ENCODE peak calls at places on chromosome 21, in six cellular contexts. One of them, this sample, is unnamed.

GRCh38 chr21:36647279-36648093 is 51.4 kb upstream of the SIM2 start:
- DNase-seq in neural progenitor cell: peak; percentile 45
- DNase-seq in mammary epithelial cell: no peak
- DNase-seq in H9: peak; percentile 57
- DNase-seq in K562: no peak
- DNase-seq in GM23248: no peak
- DNase-seq in this sample: peak; percentile 65

GRCh38 chr21:28333455-28334108 is 659.1 kb downstream of the LTN1 start:
- DNase-seq in H9: no peak
- DNase-seq in GM23248: peak; percentile 69
- DNase-seq in mammary epithelial cell: peak; percentile 14
- DNase-seq in K562: no peak
- DNase-seq in neural progenitor cell: no peak
- DNase-seq in this sample: no peak

GRCh38 chr21:36310016-36310415 is 10.0 kb upstream of the MORC3 start:
- DNase-seq in GM23248: no peak
- DNase-seq in mammary epithelial cell: no peak
- DNase-seq in neural progenitor cell: no peak
- DNase-seq in H9: no peak
- DNase-seq in K562: no peak
- DNase-seq in this sample: no peak

GRCh38 chr21:36452281-36452680 is 27.6 kb downstream of the CLDN14 start:
- DNase-seq in H9: no peak
- DNase-seq in K562: no peak
- DNase-seq in mammary epithelial cell: no peak
- DNase-seq in GM23248: no peak
- DNase-seq in neural progenitor cell: no peak
- DNase-seq in this sample: peak; percentile 36

GRCh38 chr21:29726061-29726460 is 213.7 kb downstream of the GRIK1 start:
- DNase-seq in K562: no peak
- DNase-seq in neural progenitor cell: no peak
- DNase-seq in mammary epithelial cell: no peak
- DNase-seq in GM23248: no peak
- DNase-seq in H9: no peak
- DNase-seq in this sample: no peak

GRCh38 chr21:32270748-32271147 is 8.1 kb downstream of the MIS18A start:
- DNase-seq in mammary epithelial cell: no peak
- DNase-seq in neural progenitor cell: no peak
- DNase-seq in H9: no peak
- DNase-seq in GM23248: no peak
- DNase-seq in K562: no peak
- DNase-seq in this sample: no peak

GRCh38 chr21:32392299-32392879 is 423 bp downstream of the URB1 start:
- DNase-seq in K562: no peak
- DNase-seq in H9: no peak
- DNase-seq in GM23248: peak; percentile 51
- DNase-seq in mammary epithelial cell: peak; percentile 24
- DNase-seq in neural progenitor cell: peak; percentile 23
- DNase-seq in this sample: peak; percentile 44

GRCh38 chr21:26028183-26028582 is 142.4 kb downstream of the APP start:
- DNase-seq in H9: no peak
- DNase-seq in mammary epithelial cell: no peak
- DNase-seq in GM23248: no peak
- DNase-seq in K562: no peak
- DNase-seq in neural progenitor cell: no peak
- DNase-seq in this sample: no peak

GRCh38 chr21:28482657-28483056 is 510.0 kb downstream of the LTN1 start:
- DNase-seq in H9: no peak
- DNase-seq in GM23248: no peak
- DNase-seq in neural progenitor cell: no peak
- DNase-seq in mammary epithelial cell: no peak
- DNase-seq in K562: no peak
- DNase-seq in this sample: no peak

GRCh38 chr21:25934771-25935224 is 200.0 kb downstream of the GABPA start:
- DNase-seq in GM23248: peak; percentile 97
- DNase-seq in neural progenitor cell: no peak
- DNase-seq in mammary epithelial cell: peak; percentile 94
- DNase-seq in K562: no peak
- DNase-seq in H9: no peak
- DNase-seq in this sample: peak; percentile 97

GRCh38 chr21:45975017-45975595 is 6.5 kb upstream of the COL6A1 start:
- DNase-seq in neural progenitor cell: peak; percentile 56
- DNase-seq in K562: no peak
- DNase-seq in H9: peak; percentile 69
- DNase-seq in mammary epithelial cell: peak; percentile 16
- DNase-seq in GM23248: peak; percentile 76
- DNase-seq in this sample: no peak

GRCh38 chr21:45972353-45972715 is 9.2 kb upstream of the COL6A1 start:
- DNase-seq in neural progenitor cell: no peak
- DNase-seq in mammary epithelial cell: no peak
- DNase-seq in GM23248: peak; percentile 49
- DNase-seq in H9: no peak
- DNase-seq in K562: no peak
- DNase-seq in this sample: no peak

GRCh38 chr21:45972716-45973474 is 8.7 kb upstream of the COL6A1 start:
- DNase-seq in GM23248: peak; percentile 92
- DNase-seq in neural progenitor cell: peak; percentile 61
- DNase-seq in H9: no peak
- DNase-seq in K562: no peak
- DNase-seq in mammary epithelial cell: no peak
- DNase-seq in this sample: peak; percentile 14

GRCh38 chr21:45974073-45975016 is 7.2 kb upstream of the COL6A1 start:
- DNase-seq in mammary epithelial cell: peak; percentile 28
- DNase-seq in H9: peak; percentile 69
- DNase-seq in K562: peak; percentile 66
- DNase-seq in GM23248: peak; percentile 84
- DNase-seq in neural progenitor cell: peak; percentile 70
- DNase-seq in this sample: peak; percentile 42

GRCh38 chr21:45973475-45974072 is 8.0 kb upstream of the COL6A1 start:
- DNase-seq in mammary epithelial cell: peak; percentile 24
- DNase-seq in neural progenitor cell: peak; percentile 85
- DNase-seq in GM23248: peak; percentile 90
- DNase-seq in H9: peak; percentile 72
- DNase-seq in K562: peak; percentile 82
- DNase-seq in this sample: peak; percentile 77
- H3K27ac ChIP-seq in mammary epithelial cell: no peak overlapping the region
- H3K27ac ChIP-seq in neural progenitor cell: no peak overlapping the region
- H3K27ac ChIP-seq in GM23248: peak overlapping the region; percentile 84
- H3K27ac ChIP-seq in H9: no peak overlapping the region
- H3K27ac ChIP-seq in K562: no peak overlapping the region
- H3K27ac ChIP-seq in this sample: peak overlapping the region; percentile 35

GRCh38 chr21:45876381-45877159 is 105.0 kb upstream of the COL6A1 start:
- DNase-seq in neural progenitor cell: peak; percentile 41
- DNase-seq in H9: no peak
- DNase-seq in K562: no peak
- DNase-seq in GM23248: no peak
- DNase-seq in mammary epithelial cell: no peak
- DNase-seq in this sample: no peak
- H3K9ac ChIP-seq in neural progenitor cell: no peak overlapping the region
- H3K9ac ChIP-seq in H9: no peak overlapping the region
- H3K9ac ChIP-seq in K562: no peak overlapping the region
- H3K9ac ChIP-seq in GM23248: no peak overlapping the region
- H3K9ac ChIP-seq in mammary epithelial cell: no peak overlapping the region
- H3K9ac ChIP-seq in this sample: no peak overlapping the region

GRCh38 chr21:34546556-34546955 is 34.5 kb upstream of the KCNE1 start:
- DNase-seq in K562: no peak
- DNase-seq in mammary epithelial cell: no peak
- DNase-seq in H9: no peak
- DNase-seq in GM23248: no peak
- DNase-seq in neural progenitor cell: no peak
- DNase-seq in this sample: peak; percentile 75
- H2AFZ ChIP-seq in K562: no peak overlapping the region
- H2AFZ ChIP-seq in mammary epithelial cell: no peak overlapping the region
- H2AFZ ChIP-seq in H9: no peak overlapping the region
- H2AFZ ChIP-seq in GM23248: no peak overlapping the region
- H2AFZ ChIP-seq in neural progenitor cell: no peak overlapping the region
- H2AFZ ChIP-seq in this sample: no peak overlapping the region

GRCh38 chr21:14263879-14264278 is 47.9 kb downstream of the RBM11 start:
- DNase-seq in mammary epithelial cell: no peak
- DNase-seq in neural progenitor cell: no peak
- DNase-seq in H9: no peak
- DNase-seq in K562: no peak
- DNase-seq in GM23248: no peak
- DNase-seq in this sample: no peak

GRCh38 chr21:14262039-14262438 is 46.1 kb downstream of the RBM11 start:
- DNase-seq in H9: no peak
- DNase-seq in GM23248: no peak
- DNase-seq in K562: no peak
- DNase-seq in mammary epithelial cell: no peak
- DNase-seq in neural progenitor cell: no peak
- DNase-seq in this sample: no peak

GRCh38 chr21:14271053-14271452 is 55.1 kb downstream of the RBM11 start:
- DNase-seq in K562: peak; percentile 65
- DNase-seq in neural progenitor cell: no peak
- DNase-seq in mammary epithelial cell: no peak
- DNase-seq in H9: no peak
- DNase-seq in GM23248: no peak
- DNase-seq in this sample: no peak

GRCh38 chr21:14270631-14271030 is 54.7 kb downstream of the RBM11 start:
- DNase-seq in GM23248: no peak
- DNase-seq in H9: no peak
- DNase-seq in K562: no peak
- DNase-seq in neural progenitor cell: no peak
- DNase-seq in mammary epithelial cell: no peak
- DNase-seq in this sample: no peak

DNA sequence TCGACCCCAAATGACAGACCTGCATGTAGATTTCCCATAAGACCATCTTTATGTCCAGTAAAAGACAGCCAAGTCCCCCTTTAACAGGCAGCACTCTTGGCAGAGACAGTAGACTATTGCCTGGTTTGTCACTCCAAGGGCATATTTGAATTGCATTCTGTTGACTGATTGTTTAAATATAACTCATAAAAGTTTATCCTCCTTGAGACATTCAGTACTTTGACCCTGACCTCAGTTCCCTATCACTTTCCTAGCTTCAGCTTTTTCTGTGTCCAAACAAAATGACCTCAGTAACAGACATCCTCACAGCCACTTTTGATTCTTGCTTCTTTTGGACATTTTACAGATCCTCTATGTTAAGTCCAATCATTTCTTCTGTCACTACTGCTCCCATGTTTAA is 51.1 kb downstream of the RBM11 start:
- DNase-seq in mammary epithelial cell: no peak
- DNase-seq in K562: no peak
- DNase-seq in H9: no peak
- DNase-seq in GM23248: no peak
- DNase-seq in neural progenitor cell: no peak
- DNase-seq in this sample: no peak
- H3K27ac ChIP-seq in mammary epithelial cell: no peak overlapping the region
- H3K27ac ChIP-seq in K562: no peak overlapping the region
- H3K27ac ChIP-seq in H9: no peak overlapping the region
- H3K27ac ChIP-seq in GM23248: no peak overlapping the region
- H3K27ac ChIP-seq in neural progenitor cell: no peak overlapping the region
- H3K27ac ChIP-seq in this sample: no peak overlapping the region

GRCh38 chr21:34701726-34702125 is 32.9 kb downstream of the CLIC6 start:
- DNase-seq in mammary epithelial cell: no peak
- DNase-seq in GM23248: peak; percentile 92
- DNase-seq in H9: no peak
- DNase-seq in neural progenitor cell: no peak
- DNase-seq in K562: no peak
- DNase-seq in this sample: no peak
- H3K9ac ChIP-seq in mammary epithelial cell: no peak overlapping the region
- H3K9ac ChIP-seq in GM23248: peak overlapping the region; percentile 87
- H3K9ac ChIP-seq in H9: no peak overlapping the region
- H3K9ac ChIP-seq in neural progenitor cell: no peak overlapping the region
- H3K9ac ChIP-seq in K562: no peak overlapping the region
- H3K9ac ChIP-seq in this sample: no peak overlapping the region

This sample was measured in endothelial cell of umbilical vein.